ENCODE peak calls at places on chromosomes 5 and 9, in ten cellular contexts. One of them, this sample, is unnamed.

GRCh38 chr5:136080483-136081180 is 51.8 kb downstream of the TGFBI start:
- DNase-seq in G401: no peak
- DNase-seq in HuH-7: no peak
- DNase-seq in occipital lobe: peak; percentile 23
- DNase-seq in upper lobe of right lung: peak; percentile 94
- DNase-seq in prostate gland: peak; percentile 46
- DNase-seq in Right ventricle myocardium superior: peak; percentile 95
- DNase-seq in activated CD4-positive, alpha-beta T cell treated with anti-CD3 and anti-CD28 coated beads, Interleukin-2, amount 50 U/mL, for 1 hour: peak; percentile 55
- DNase-seq in fibroblast of pulmonary artery: peak; percentile 90
- DNase-seq in DMS53: peak; percentile 27
- DNase-seq in this sample: peak; percentile 70

GRCh38 chr5:59361454-59361853 is 532.1 kb downstream of the PDE4D start:
- DNase-seq in G401: no peak
- DNase-seq in HuH-7: no peak
- DNase-seq in occipital lobe: no peak
- DNase-seq in upper lobe of right lung: no peak
- DNase-seq in prostate gland: no peak
- DNase-seq in Right ventricle myocardium superior: no peak
- DNase-seq in activated CD4-positive, alpha-beta T cell treated with anti-CD3 and anti-CD28 coated beads, Interleukin-2, amount 50 U/mL, for 1 hour: no peak
- DNase-seq in fibroblast of pulmonary artery: no peak
- DNase-seq in DMS53: peak; percentile 82
- DNase-seq in this sample: no peak

GRCh38 chr5:106825379-106825778 is 845.4 kb downstream of the EFNA5 start:
- DNase-seq in G401: no peak
- DNase-seq in HuH-7: no peak
- DNase-seq in occipital lobe: no peak
- DNase-seq in upper lobe of right lung: no peak
- DNase-seq in prostate gland: no peak
- DNase-seq in Right ventricle myocardium superior: no peak
- DNase-seq in activated CD4-positive, alpha-beta T cell treated with anti-CD3 and anti-CD28 coated beads, Interleukin-2, amount 50 U/mL, for 1 hour: no peak
- DNase-seq in fibroblast of pulmonary artery: peak; percentile 3
- DNase-seq in DMS53: no peak
- DNase-seq in this sample: no peak

GRCh38 chr9:89277454-89277853 is 33.5 kb upstream of the CKS2 start:
- DNase-seq in G401: no peak
- DNase-seq in HuH-7: no peak
- DNase-seq in occipital lobe: no peak
- DNase-seq in upper lobe of right lung: no peak
- DNase-seq in prostate gland: no peak
- DNase-seq in Right ventricle myocardium superior: no peak
- DNase-seq in activated CD4-positive, alpha-beta T cell treated with anti-CD3 and anti-CD28 coated beads, Interleukin-2, amount 50 U/mL, for 1 hour: no peak
- DNase-seq in fibroblast of pulmonary artery: peak; percentile 20
- DNase-seq in DMS53: peak; percentile 9
- DNase-seq in this sample: no peak

GRCh38 chr9:135612981-135613910 is 26.1 kb downstream of the GLT6D1 start:
- DNase-seq in G401: no peak
- DNase-seq in HuH-7: no peak
- DNase-seq in occipital lobe: no peak
- DNase-seq in upper lobe of right lung: peak; percentile 55
- DNase-seq in prostate gland: no peak
- DNase-seq in Right ventricle myocardium superior: no peak
- DNase-seq in activated CD4-positive, alpha-beta T cell treated with anti-CD3 and anti-CD28 coated beads, Interleukin-2, amount 50 U/mL, for 1 hour: no peak
- DNase-seq in fibroblast of pulmonary artery: no peak
- DNase-seq in DMS53: no peak
- DNase-seq in this sample: peak; percentile 60

GRCh38 chr5:7586499-7586898 is 190.6 kb downstream of the ADCY2 start:
- DNase-seq in G401: no peak
- DNase-seq in HuH-7: no peak
- DNase-seq in occipital lobe: no peak
- DNase-seq in upper lobe of right lung: no peak
- DNase-seq in prostate gland: no peak
- DNase-seq in Right ventricle myocardium superior: no peak
- DNase-seq in activated CD4-positive, alpha-beta T cell treated with anti-CD3 and anti-CD28 coated beads, Interleukin-2, amount 50 U/mL, for 1 hour: no peak
- DNase-seq in fibroblast of pulmonary artery: no peak
- DNase-seq in DMS53: no peak
- DNase-seq in this sample: no peak

GRCh38 chr9:125074976-125075375 is 68.4 kb downstream of the SCAI start:
- DNase-seq in G401: no peak
- DNase-seq in HuH-7: no peak
- DNase-seq in occipital lobe: no peak
- DNase-seq in upper lobe of right lung: no peak
- DNase-seq in prostate gland: no peak
- DNase-seq in Right ventricle myocardium superior: no peak
- DNase-seq in activated CD4-positive, alpha-beta T cell treated with anti-CD3 and anti-CD28 coated beads, Interleukin-2, amount 50 U/mL, for 1 hour: no peak
- DNase-seq in fibroblast of pulmonary artery: peak; percentile 50
- DNase-seq in DMS53: no peak
- DNase-seq in this sample: no peak

GRCh38 chr9:95107001-95107749 is 210.3 kb downstream of the FANCC start:
- DNase-seq in G401: peak; percentile 66
- DNase-seq in HuH-7: no peak
- DNase-seq in occipital lobe: no peak
- DNase-seq in upper lobe of right lung: peak; percentile 55
- DNase-seq in prostate gland: no peak
- DNase-seq in Right ventricle myocardium superior: peak; percentile 21
- DNase-seq in activated CD4-positive, alpha-beta T cell treated with anti-CD3 and anti-CD28 coated beads, Interleukin-2, amount 50 U/mL, for 1 hour: no peak
- DNase-seq in fibroblast of pulmonary artery: peak; percentile 69
- DNase-seq in DMS53: no peak
- DNase-seq in this sample: no peak

GRCh38 chr5:157390179-157390923 is 69.7 kb upstream of the NIPAL4 start:
- DNase-seq in G401: no peak
- DNase-seq in HuH-7: no peak
- DNase-seq in occipital lobe: no peak
- DNase-seq in upper lobe of right lung: peak; percentile 67
- DNase-seq in prostate gland: peak; percentile 75
- DNase-seq in Right ventricle myocardium superior: no peak
- DNase-seq in activated CD4-positive, alpha-beta T cell treated with anti-CD3 and anti-CD28 coated beads, Interleukin-2, amount 50 U/mL, for 1 hour: peak; percentile 13
- DNase-seq in fibroblast of pulmonary artery: peak; percentile 47
- DNase-seq in DMS53: peak; percentile 98
- DNase-seq in this sample: no peak

GRCh38 chr5:54298947-54299346 is 11.4 kb downstream of the ARL15 start:
- DNase-seq in G401: no peak
- DNase-seq in HuH-7: no peak
- DNase-seq in occipital lobe: no peak
- DNase-seq in upper lobe of right lung: no peak
- DNase-seq in prostate gland: no peak
- DNase-seq in Right ventricle myocardium superior: no peak
- DNase-seq in activated CD4-positive, alpha-beta T cell treated with anti-CD3 and anti-CD28 coated beads, Interleukin-2, amount 50 U/mL, for 1 hour: no peak
- DNase-seq in fibroblast of pulmonary artery: no peak
- DNase-seq in DMS53: no peak
- DNase-seq in this sample: no peak

GRCh38 chr5:110401881-110402280 is 324.6 kb downstream of the TMEM232 start:
- DNase-seq in G401: no peak
- DNase-seq in HuH-7: no peak
- DNase-seq in occipital lobe: no peak
- DNase-seq in upper lobe of right lung: no peak
- DNase-seq in prostate gland: no peak
- DNase-seq in Right ventricle myocardium superior: no peak
- DNase-seq in activated CD4-positive, alpha-beta T cell treated with anti-CD3 and anti-CD28 coated beads, Interleukin-2, amount 50 U/mL, for 1 hour: no peak
- DNase-seq in fibroblast of pulmonary artery: peak; percentile 20
- DNase-seq in DMS53: no peak
- DNase-seq in this sample: no peak

GRCh38 chr5:116865651-116866050 is 291.0 kb upstream of the SEMA6A start:
- DNase-seq in G401: no peak
- DNase-seq in HuH-7: no peak
- DNase-seq in occipital lobe: no peak
- DNase-seq in upper lobe of right lung: no peak
- DNase-seq in prostate gland: no peak
- DNase-seq in Right ventricle myocardium superior: no peak
- DNase-seq in activated CD4-positive, alpha-beta T cell treated with anti-CD3 and anti-CD28 coated beads, Interleukin-2, amount 50 U/mL, for 1 hour: no peak
- DNase-seq in fibroblast of pulmonary artery: no peak
- DNase-seq in DMS53: no peak
- DNase-seq in this sample: no peak

GRCh38 chr9:114155263-114155966 is at the start of gene COL27A1:
- DNase-seq in G401: peak; percentile 83
- DNase-seq in HuH-7: peak; percentile 96
- DNase-seq in occipital lobe: peak; percentile 29
- DNase-seq in upper lobe of right lung: peak; percentile 91
- DNase-seq in prostate gland: peak; percentile 78
- DNase-seq in Right ventricle myocardium superior: peak; percentile 92
- DNase-seq in activated CD4-positive, alpha-beta T cell treated with anti-CD3 and anti-CD28 coated beads, Interleukin-2, amount 50 U/mL, for 1 hour: peak; percentile 73
- DNase-seq in fibroblast of pulmonary artery: peak; percentile 78
- DNase-seq in DMS53: peak; percentile 73
- DNase-seq in this sample: peak; percentile 94

GRCh38 chr5:78534148-78535009 is 114.2 kb downstream of the LHFPL2 start:
- DNase-seq in G401: no peak
- DNase-seq in HuH-7: no peak
- DNase-seq in occipital lobe: no peak
- DNase-seq in upper lobe of right lung: peak; percentile 74
- DNase-seq in prostate gland: no peak
- DNase-seq in Right ventricle myocardium superior: peak; percentile 59
- DNase-seq in activated CD4-positive, alpha-beta T cell treated with anti-CD3 and anti-CD28 coated beads, Interleukin-2, amount 50 U/mL, for 1 hour: no peak
- DNase-seq in fibroblast of pulmonary artery: peak; percentile 79
- DNase-seq in DMS53: no peak
- DNase-seq in this sample: peak; percentile 29

GRCh38 chr5:179240561-179240960 is 104.7 kb downstream of the ADAMTS2 start:
- DNase-seq in G401: no peak
- DNase-seq in HuH-7: no peak
- DNase-seq in occipital lobe: no peak
- DNase-seq in upper lobe of right lung: peak; percentile 31
- DNase-seq in prostate gland: no peak
- DNase-seq in Right ventricle myocardium superior: peak; percentile 25
- DNase-seq in activated CD4-positive, alpha-beta T cell treated with anti-CD3 and anti-CD28 coated beads, Interleukin-2, amount 50 U/mL, for 1 hour: no peak
- DNase-seq in fibroblast of pulmonary artery: no peak
- DNase-seq in DMS53: no peak
- DNase-seq in this sample: no peak

GRCh38 chr9:126558051-126558665 is 55.6 kb upstream of the LMX1B start:
- DNase-seq in G401: peak; percentile 81
- DNase-seq in HuH-7: peak; percentile 89
- DNase-seq in occipital lobe: peak; percentile 8
- DNase-seq in upper lobe of right lung: peak; percentile 77
- DNase-seq in prostate gland: peak; percentile 49
- DNase-seq in Right ventricle myocardium superior: peak; percentile 70
- DNase-seq in activated CD4-positive, alpha-beta T cell treated with anti-CD3 and anti-CD28 coated beads, Interleukin-2, amount 50 U/mL, for 1 hour: peak; percentile 66
- DNase-seq in fibroblast of pulmonary artery: peak; percentile 50
- DNase-seq in DMS53: peak; percentile 74
- DNase-seq in this sample: peak; percentile 61

GRCh38 chr9:99365233-99365980 is 143.3 kb downstream of the SEC61B start:
- DNase-seq in G401: no peak
- DNase-seq in HuH-7: no peak
- DNase-seq in occipital lobe: no peak
- DNase-seq in upper lobe of right lung: no peak
- DNase-seq in prostate gland: no peak
- DNase-seq in Right ventricle myocardium superior: no peak
- DNase-seq in activated CD4-positive, alpha-beta T cell treated with anti-CD3 and anti-CD28 coated beads, Interleukin-2, amount 50 U/mL, for 1 hour: no peak
- DNase-seq in fibroblast of pulmonary artery: peak; percentile 33
- DNase-seq in DMS53: no peak
- DNase-seq in this sample: no peak

GRCh38 chr5:178416919-178417318 is 173.3 kb downstream of the COL23A1 start:
- DNase-seq in G401: no peak
- DNase-seq in HuH-7: no peak
- DNase-seq in occipital lobe: no peak
- DNase-seq in upper lobe of right lung: no peak
- DNase-seq in prostate gland: no peak
- DNase-seq in Right ventricle myocardium superior: no peak
- DNase-seq in activated CD4-positive, alpha-beta T cell treated with anti-CD3 and anti-CD28 coated beads, Interleukin-2, amount 50 U/mL, for 1 hour: no peak
- DNase-seq in fibroblast of pulmonary artery: peak; percentile 6
- DNase-seq in DMS53: no peak
- DNase-seq in this sample: no peak

GRCh38 chr9:15725953-15726352 is 173.1 kb downstream of the CCDC171 start:
- DNase-seq in G401: no peak
- DNase-seq in HuH-7: no peak
- DNase-seq in occipital lobe: no peak
- DNase-seq in upper lobe of right lung: no peak
- DNase-seq in prostate gland: no peak
- DNase-seq in Right ventricle myocardium superior: no peak
- DNase-seq in activated CD4-positive, alpha-beta T cell treated with anti-CD3 and anti-CD28 coated beads, Interleukin-2, amount 50 U/mL, for 1 hour: no peak
- DNase-seq in fibroblast of pulmonary artery: no peak
- DNase-seq in DMS53: no peak
- DNase-seq in this sample: no peak

GRCh38 chr9:130995399-130995941 is 13.5 kb upstream of the LAMC3 start:
- DNase-seq in G401: peak; percentile 6
- DNase-seq in HuH-7: no peak
- DNase-seq in occipital lobe: no peak
- DNase-seq in upper lobe of right lung: no peak
- DNase-seq in prostate gland: no peak
- DNase-seq in Right ventricle myocardium superior: peak; percentile 60
- DNase-seq in activated CD4-positive, alpha-beta T cell treated with anti-CD3 and anti-CD28 coated beads, Interleukin-2, amount 50 U/mL, for 1 hour: no peak
- DNase-seq in fibroblast of pulmonary artery: peak; percentile 58
- DNase-seq in DMS53: peak; percentile 33
- DNase-seq in this sample: no peak

GRCh38 chr5:118726891-118727290 is 261.5 kb downstream of the DTWD2 start:
- DNase-seq in G401: no peak
- DNase-seq in HuH-7: no peak
- DNase-seq in occipital lobe: no peak
- DNase-seq in upper lobe of right lung: no peak
- DNase-seq in prostate gland: no peak
- DNase-seq in Right ventricle myocardium superior: no peak
- DNase-seq in activated CD4-positive, alpha-beta T cell treated with anti-CD3 and anti-CD28 coated beads, Interleukin-2, amount 50 U/mL, for 1 hour: no peak
- DNase-seq in fibroblast of pulmonary artery: no peak
- DNase-seq in DMS53: peak; percentile 16
- DNase-seq in this sample: no peak

GRCh38 chr5:100647461-100648230 is 112.5 kb downstream of the FAM174A start:
- DNase-seq in G401: peak; percentile 6
- DNase-seq in HuH-7: no peak
- DNase-seq in occipital lobe: no peak
- DNase-seq in upper lobe of right lung: peak; percentile 72
- DNase-seq in prostate gland: peak; percentile 67
- DNase-seq in Right ventricle myocardium superior: peak; percentile 77
- DNase-seq in activated CD4-positive, alpha-beta T cell treated with anti-CD3 and anti-CD28 coated beads, Interleukin-2, amount 50 U/mL, for 1 hour: peak; percentile 7
- DNase-seq in fibroblast of pulmonary artery: peak; percentile 41
- DNase-seq in DMS53: peak; percentile 74
- DNase-seq in this sample: no peak

GRCh38 chr5:179407191-179408175 is 62.2 kb upstream of the ADAMTS2 start:
- DNase-seq in G401: no peak
- DNase-seq in HuH-7: no peak
- DNase-seq in occipital lobe: no peak
- DNase-seq in upper lobe of right lung: no peak
- DNase-seq in prostate gland: no peak
- DNase-seq in Right ventricle myocardium superior: peak; percentile 61
- DNase-seq in activated CD4-positive, alpha-beta T cell treated with anti-CD3 and anti-CD28 coated beads, Interleukin-2, amount 50 U/mL, for 1 hour: no peak
- DNase-seq in fibroblast of pulmonary artery: peak; percentile 16
- DNase-seq in DMS53: no peak
- DNase-seq in this sample: no peak

GRCh38 chr9:77909306-77909705 is 122.3 kb downstream of the GNAQ start:
- DNase-seq in G401: no peak
- DNase-seq in HuH-7: no peak
- DNase-seq in occipital lobe: no peak
- DNase-seq in upper lobe of right lung: no peak
- DNase-seq in prostate gland: no peak
- DNase-seq in Right ventricle myocardium superior: no peak
- DNase-seq in activated CD4-positive, alpha-beta T cell treated with anti-CD3 and anti-CD28 coated beads, Interleukin-2, amount 50 U/mL, for 1 hour: no peak
- DNase-seq in fibroblast of pulmonary artery: no peak
- DNase-seq in DMS53: no peak
- DNase-seq in this sample: no peak

GRCh38 chr5:132428811-132429440 is 59.4 kb downstream of the SLC22A5 start:
- DNase-seq in G401: no peak
- DNase-seq in HuH-7: no peak
- DNase-seq in occipital lobe: no peak
- DNase-seq in upper lobe of right lung: no peak
- DNase-seq in prostate gland: no peak
- DNase-seq in Right ventricle myocardium superior: no peak
- DNase-seq in activated CD4-positive, alpha-beta T cell treated with anti-CD3 and anti-CD28 coated beads, Interleukin-2, amount 50 U/mL, for 1 hour: no peak
- DNase-seq in fibroblast of pulmonary artery: peak; percentile 65
- DNase-seq in DMS53: no peak
- DNase-seq in this sample: no peak